ENCODE peak calls at places on chromosomes 1 and 21, in four cellular contexts. One of them, this sample, is unnamed.

GRCh38 chr1:168129933-168130332 is 6.8 kb downstream of the GPR161 start:
- DNase-seq in neuronal stem cell: no peak
- DNase-seq in H9: no peak
- DNase-seq in IMR-90: no peak
- DNase-seq in this sample: no peak

GRCh38 chr1:84253891-84254290 is 47.6 kb upstream of the SAMD13 start:
- DNase-seq in neuronal stem cell: no peak
- DNase-seq in H9: no peak
- DNase-seq in IMR-90: peak
- DNase-seq in this sample: no peak

GRCh38 chr1:233376711-233377110 is 49.2 kb downstream of the MAP3K21 start:
- DNase-seq in neuronal stem cell: no peak
- DNase-seq in H9: no peak
- DNase-seq in IMR-90: no peak
- DNase-seq in this sample: no peak

GRCh38 chr1:212455406-212456165 is 22.9 kb downstream of the NENF start:
- DNase-seq in neuronal stem cell: peak
- DNase-seq in H9: peak
- DNase-seq in IMR-90: peak
- DNase-seq in this sample: peak

GRCh38 chr1:159977364-159978106 is 23.5 kb upstream of the SLAMF9 start:
- DNase-seq in neuronal stem cell: no peak
- DNase-seq in H9: no peak
- DNase-seq in IMR-90: no peak
- DNase-seq in this sample: no peak

GRCh38 chr1:231183875-231184590 is 22.2 kb downstream of the TRIM67 start:
- DNase-seq in neuronal stem cell: peak
- DNase-seq in H9: no peak
- DNase-seq in IMR-90: no peak
- DNase-seq in this sample: no peak

GRCh38 chr21:43664358-43664757 is 5.0 kb downstream of the RRP1B start:
- DNase-seq in neuronal stem cell: no peak
- DNase-seq in H9: no peak
- DNase-seq in IMR-90: no peak
- DNase-seq in this sample: no peak

GRCh38 chr21:43697758-43698643 is 20.9 kb upstream of the PDXK start:
- DNase-seq in neuronal stem cell: no peak
- DNase-seq in H9: no peak
- DNase-seq in IMR-90: peak
- DNase-seq in this sample: no peak

GRCh38 chr1:32334864-32335618 is 992 bp downstream of the MARCKSL1 start:
- DNase-seq in neuronal stem cell: no peak
- DNase-seq in H9: no peak
- DNase-seq in IMR-90: peak
- DNase-seq in this sample: peak

GRCh38 chr1:200184196-200184595 is 156.7 kb downstream of the NR5A2 start:
- DNase-seq in neuronal stem cell: no peak
- DNase-seq in H9: no peak
- DNase-seq in IMR-90: peak
- DNase-seq in this sample: peak

GRCh38 chr1:112358061-112358770 is 37.8 kb upstream of the CTTNBP2NL start:
- DNase-seq in neuronal stem cell: no peak
- DNase-seq in H9: no peak
- DNase-seq in IMR-90: peak
- DNase-seq in this sample: no peak

GRCh38 chr1:112357467-112357866 is 38.5 kb upstream of the CTTNBP2NL start:
- DNase-seq in neuronal stem cell: no peak
- DNase-seq in H9: no peak
- DNase-seq in IMR-90: no peak
- DNase-seq in this sample: no peak

GRCh38 chr1:112358798-112359408 is 37.1 kb upstream of the CTTNBP2NL start:
- DNase-seq in neuronal stem cell: no peak
- DNase-seq in H9: peak
- DNase-seq in IMR-90: peak
- DNase-seq in this sample: peak

GRCh38 chr1:112363636-112364035 is 32.4 kb upstream of the CTTNBP2NL start:
- DNase-seq in neuronal stem cell: no peak
- DNase-seq in H9: no peak
- DNase-seq in IMR-90: no peak
- DNase-seq in this sample: no peak

GRCh38 chr1:112359961-112360767 is 35.9 kb upstream of the CTTNBP2NL start:
- DNase-seq in neuronal stem cell: peak
- DNase-seq in H9: peak
- DNase-seq in IMR-90: peak
- DNase-seq in this sample: peak
- H2BK120ac ChIP-seq in neuronal stem cell: no peak
- H2BK120ac ChIP-seq in H9: no peak
- H2BK120ac ChIP-seq in IMR-90: peak
- H2BK120ac ChIP-seq in this sample: no peak

DNA sequence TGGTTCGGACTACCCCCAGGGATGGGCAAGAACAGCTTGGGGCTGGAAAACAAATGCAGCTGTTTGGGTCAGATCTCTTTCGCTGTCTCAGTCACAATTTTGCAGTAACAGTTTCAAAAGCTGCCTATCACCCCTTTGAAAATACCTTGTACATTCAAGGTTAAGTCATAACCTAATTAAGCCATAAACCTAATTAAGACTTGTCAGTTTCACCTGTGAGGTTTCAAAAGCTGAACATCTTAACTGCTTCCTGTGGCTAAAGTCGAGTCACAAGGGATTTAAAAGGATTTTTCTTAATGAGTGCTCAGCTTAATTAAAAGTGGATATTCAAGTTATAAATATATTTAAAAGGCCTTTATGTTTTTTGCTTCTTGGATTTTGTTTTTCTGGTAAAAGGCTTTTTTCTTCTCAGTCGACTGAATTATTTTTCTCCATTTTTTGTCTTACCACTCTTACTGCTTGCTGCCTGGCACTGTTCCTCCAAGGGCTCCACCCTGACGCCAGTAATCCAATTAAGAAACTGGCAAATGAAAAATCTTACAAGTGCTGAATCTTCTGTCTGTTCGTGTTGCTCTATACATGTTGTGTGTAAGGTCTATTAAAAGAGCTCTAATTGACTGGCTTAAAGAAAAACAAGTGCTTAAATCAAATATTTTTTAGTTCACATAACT is 31.3 kb downstream of the CBR1 start:
- DNase-seq in neuronal stem cell: no peak
- DNase-seq in H9: no peak
- DNase-seq in IMR-90: no peak
- DNase-seq in this sample: no peak
- H2BK120ac ChIP-seq in neuronal stem cell: no peak
- H2BK120ac ChIP-seq in H9: no peak
- H2BK120ac ChIP-seq in IMR-90: no peak
- H2BK120ac ChIP-seq in this sample: no peak

GRCh38 chr1:94094466-94095111 is 26.4 kb downstream of the ABCA4 start:
- DNase-seq in neuronal stem cell: no peak
- DNase-seq in H9: no peak
- DNase-seq in IMR-90: peak
- DNase-seq in this sample: no peak

GRCh38 chr1:94095744-94096469 is 25.0 kb downstream of the ABCA4 start:
- DNase-seq in neuronal stem cell: no peak
- DNase-seq in H9: no peak
- DNase-seq in IMR-90: peak
- DNase-seq in this sample: no peak

GRCh38 chr1:94093996-94094395 is 27.0 kb downstream of the ABCA4 start:
- DNase-seq in neuronal stem cell: no peak
- DNase-seq in H9: no peak
- DNase-seq in IMR-90: peak
- DNase-seq in this sample: no peak

GRCh38 chr1:94096797-94097549 is 24.0 kb downstream of the ABCA4 start:
- DNase-seq in neuronal stem cell: no peak
- DNase-seq in H9: no peak
- DNase-seq in IMR-90: peak
- DNase-seq in this sample: peak

GRCh38 chr1:94095112-94095637 is 25.8 kb downstream of the ABCA4 start:
- DNase-seq in neuronal stem cell: no peak
- DNase-seq in H9: no peak
- DNase-seq in IMR-90: peak
- DNase-seq in this sample: no peak
- H2BK120ac ChIP-seq in neuronal stem cell: no peak
- H2BK120ac ChIP-seq in H9: no peak
- H2BK120ac ChIP-seq in IMR-90: peak
- H2BK120ac ChIP-seq in this sample: peak

DNA sequence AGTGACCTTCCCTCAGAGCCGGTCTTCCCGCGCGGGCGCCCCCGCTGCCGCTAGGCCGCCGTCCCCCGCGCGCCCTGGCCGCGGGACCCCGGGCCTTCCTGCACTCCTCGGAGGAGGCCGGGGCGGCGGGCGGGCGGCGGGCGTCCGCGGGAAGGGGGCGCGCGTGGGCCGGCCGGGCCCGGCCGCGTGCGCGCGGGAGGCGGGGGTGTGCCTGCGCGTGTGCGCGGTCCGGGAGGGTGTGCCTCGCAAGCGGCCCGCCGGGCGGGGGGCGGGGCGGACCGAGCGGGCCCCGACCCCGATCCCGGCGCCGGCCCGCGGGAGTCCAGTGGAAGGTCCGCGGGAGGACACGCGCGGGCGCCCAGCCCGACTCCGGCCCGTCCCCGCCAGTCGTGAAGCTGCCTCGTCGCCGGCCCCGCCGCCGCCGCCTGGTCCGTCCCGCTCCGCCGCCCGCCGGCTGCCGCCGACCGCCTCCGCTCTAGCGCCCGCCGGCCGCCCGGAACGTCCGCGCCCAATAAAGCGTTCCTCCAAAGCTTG is 438 bp downstream of the MRPS6 start:
- DNase-seq in neuronal stem cell: no peak
- DNase-seq in H9: no peak
- DNase-seq in IMR-90: no peak
- DNase-seq in this sample: no peak
- H2BK120ac ChIP-seq in neuronal stem cell: no peak
- H2BK120ac ChIP-seq in H9: no peak
- H2BK120ac ChIP-seq in IMR-90: peak
- H2BK120ac ChIP-seq in this sample: peak

DNA sequence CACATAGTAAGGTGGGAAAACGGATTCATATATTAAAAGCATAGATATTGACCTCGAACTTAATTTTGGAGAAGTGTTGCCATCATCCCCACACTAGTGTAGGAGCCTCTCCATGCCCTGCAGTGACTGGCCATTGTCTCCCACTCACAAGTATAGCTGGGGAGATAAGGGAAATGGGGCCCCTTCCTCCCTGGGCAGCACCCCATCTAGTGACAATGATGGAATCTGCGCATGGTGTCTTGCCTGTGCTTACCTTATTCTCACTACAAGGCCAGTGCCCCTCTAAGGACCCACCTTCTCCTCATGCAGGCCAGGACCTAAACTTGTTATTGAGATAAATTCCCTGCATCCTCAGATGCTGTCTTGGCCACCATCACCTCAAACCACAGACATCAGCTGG is 374.9 kb downstream of the NTNG1 start:
- DNase-seq in neuronal stem cell: no peak
- DNase-seq in H9: no peak
- DNase-seq in IMR-90: no peak
- DNase-seq in this sample: no peak
- H2BK120ac ChIP-seq in neuronal stem cell: no peak
- H2BK120ac ChIP-seq in H9: no peak
- H2BK120ac ChIP-seq in IMR-90: no peak
- H2BK120ac ChIP-seq in this sample: no peak

GRCh38 chr21:45390121-45390751 is 14.7 kb upstream of the COL18A1 start:
- DNase-seq in neuronal stem cell: no peak
- DNase-seq in H9: no peak
- DNase-seq in IMR-90: no peak
- DNase-seq in this sample: no peak
- H2BK120ac ChIP-seq in neuronal stem cell: no peak
- H2BK120ac ChIP-seq in H9: no peak
- H2BK120ac ChIP-seq in IMR-90: no peak
- H2BK120ac ChIP-seq in this sample: no peak

This sample was measured in trophoblast cell.